ENCODE peak calls at places on chromosomes 13 and 19, in six cellular contexts. E is endothelial cell of umbilical vein, Z is body of pancreas, S is H1, N is gastrocnemius medialis, P is ovary. C is an unnamed sample.

GRCh38 chr13:29428310-29428991 is 167.0 kb downstream of the SLC7A1 start:
- DNase-seq in E (no peak), Z (no peak), S (peak), N (no peak), P (peak), C (no peak)

GRCh38 chr13:99636306-99636705 is 135.0 kb downstream of the TM9SF2 start:
- DNase-seq in E (no peak), Z (no peak), S (no peak), N (no peak), P (no peak), C (no peak)

GRCh38 chr13:83498486-83499190 is 383.6 kb downstream of the SLITRK1 start:
- DNase-seq in E (no peak), Z (no peak), S (no peak), N (no peak), P (no peak), C (no peak)

GRCh38 chr13:112747256-112747655 is 57.4 kb downstream of the ATP11A start:
- DNase-seq in E (peak), Z (no peak), S (no peak), N (no peak), P (no peak), C (no peak)

GRCh38 chr19:1001538-1002166 is 1.4 kb downstream of the GRIN3B start:
- DNase-seq in E (peak), Z (peak), S (peak), N (no peak), P (peak), C (peak)

GRCh38 chr19:49553451-49554271 is 25.9 kb downstream of the RCN3 start:
- DNase-seq in E (peak), Z (peak), S (no peak), N (no peak), P (no peak), C (no peak)

GRCh38 chr13:42539670-42540069 is 34.3 kb upstream of the TNFSF11 start:
- DNase-seq in E (peak), Z (no peak), S (no peak), N (no peak), P (no peak), C (no peak)

GRCh38 chr13:87671031-87671823 is at the start of gene SLITRK5:
- DNase-seq in E (peak), Z (peak), S (peak), N (peak), P (peak), C (no peak)

GRCh38 chr13:114143806-114144605 is 11.6 kb upstream of the RASA3 start:
- DNase-seq in E (no peak), Z (peak), S (peak), N (no peak), P (peak), C (no peak)

GRCh38 chr19:10587022-10587838 is at the start of gene AP1M2:
- DNase-seq in E (no peak), Z (peak), S (peak), N (no peak), P (no peak), C (no peak)

GRCh38 chr19:29662604-29663404 is 2.5 kb upstream of the PLEKHF1 start:
- DNase-seq in E (peak), Z (peak), S (no peak), N (peak), P (peak), C (peak)

GRCh38 chr13:71672527-71672926 is 194.5 kb downstream of the DACH1 start:
- DNase-seq in E (no peak), Z (no peak), S (no peak), N (no peak), P (no peak), C (no peak)

GRCh38 chr13:113656831-113657671 is 947 bp downstream of the ATP4B start:
- DNase-seq in E (no peak), Z (no peak), S (no peak), N (peak), P (peak), C (peak)

GRCh38 chr19:1668339-1669123 is 16.1 kb upstream of the TCF3 start:
- DNase-seq in E (no peak), Z (no peak), S (peak), N (no peak), P (no peak), C (no peak)

GRCh38 chr19:21256722-21257121 is 72.5 kb downstream of the ZNF708 start:
- DNase-seq in E (no peak), Z (no peak), S (no peak), N (no peak), P (no peak), C (no peak)

GRCh38 chr13:111401151-111401550 is 80.7 kb downstream of the TEX29 start:
- DNase-seq in E (no peak), Z (no peak), S (no peak), N (no peak), P (peak), C (no peak)

GRCh38 chr19:50873056-50873455 is at the start of gene KLK2:
- DNase-seq in E (no peak), Z (no peak), S (no peak), N (no peak), P (no peak), C (no peak)

GRCh38 chr13:27956576-27957300 is 12.4 kb downstream of the CDX2 start:
- DNase-seq in E (no peak), Z (no peak), S (no peak), N (no peak), P (no peak), C (no peak)

GRCh38 chr13:37065893-37066526 is 6.5 kb upstream of the SUPT20H start:
- DNase-seq in E (no peak), Z (no peak), S (no peak), N (no peak), P (no peak), C (no peak)

GRCh38 chr19:17616961-17617806 is 61.7 kb downstream of the COLGALT1 start:
- DNase-seq in E (no peak), Z (no peak), S (peak), N (no peak), P (no peak), C (no peak)

GRCh38 chr13:66210677-66211076 is 1019.5 kb downstream of the PCDH9 start:
- DNase-seq in E (peak), Z (no peak), S (no peak), N (no peak), P (no peak), C (no peak)

GRCh38 chr19:19655641-19656343 is 7.7 kb downstream of the ATP13A1 start:
- DNase-seq in E (no peak), Z (no peak), S (no peak), N (no peak), P (no peak), C (no peak)

GRCh38 chr13:111372651-111373425 is 52.4 kb downstream of the TEX29 start:
- DNase-seq in E (no peak), Z (no peak), S (peak), N (no peak), P (no peak), C (no peak)

GRCh38 chr13:113836917-113837553 is 26.8 kb downstream of the GAS6 start:
- DNase-seq in E (peak), Z (peak), S (no peak), N (peak), P (peak), C (peak)

GRCh38 chr13:107434347-107434746 is 781.0 kb downstream of the LIG4 start:
- DNase-seq in E (no peak), Z (no peak), S (no peak), N (no peak), P (no peak), C (no peak)

GRCh38 chr19:45451181-45451849 is 16.5 kb upstream of the FOSB start:
- DNase-seq in E (peak), Z (peak), S (no peak), N (no peak), P (peak), C (peak)

GRCh38 chr19:4730740-4731171 is 7.1 kb upstream of the DPP9 start:
- DNase-seq in E (peak), Z (no peak), S (peak), N (no peak), P (no peak), C (no peak)

GRCh38 chr13:43959291-43959690 is 79.6 kb downstream of the LACC1 start:
- DNase-seq in E (no peak), Z (no peak), S (no peak), N (no peak), P (no peak), C (no peak)

GRCh38 chr13:71252191-71252704 is 614.8 kb downstream of the DACH1 start:
- DNase-seq in E (peak), Z (no peak), S (no peak), N (no peak), P (no peak), C (no peak)

GRCh38 chr13:93535256-93535655 is 308.6 kb downstream of the GPC6 start:
- DNase-seq in E (no peak), Z (no peak), S (no peak), N (no peak), P (no peak), C (no peak)

GRCh38 chr13:67228909-67229308 is 1.2 kb downstream of the PCDH9 start:
- DNase-seq in E (peak), Z (no peak), S (no peak), N (no peak), P (no peak), C (no peak)

GRCh38 chr13:81116461-81117282 is 775.7 kb upstream of the SPRY2 start:
- DNase-seq in E (no peak), Z (no peak), S (no peak), N (peak), P (no peak), C (no peak)

GRCh38 chr19:38031423-38031770 is 124.4 kb downstream of the SIPA1L3 start:
- DNase-seq in E (peak), Z (no peak), S (no peak), N (no peak), P (no peak), C (no peak)

GRCh38 chr19:45952691-45953505 is 20.8 kb downstream of the NOVA2 start:
- DNase-seq in E (no peak), Z (peak), S (peak), N (no peak), P (peak), C (no peak)

GRCh38 chr13:79749985-79750551 is 269.1 kb downstream of the NDFIP2 start:
- DNase-seq in E (peak), Z (peak), S (no peak), N (peak), P (peak), C (peak)

GRCh38 chr13:35208587-35208986 is 266.5 kb downstream of the NBEA start:
- DNase-seq in E (no peak), Z (no peak), S (no peak), N (no peak), P (no peak), C (no peak)

GRCh38 chr13:40389081-40389641 is 277.3 kb downstream of the FOXO1 start:
- DNase-seq in E (no peak), Z (no peak), S (no peak), N (no peak), P (no peak), C (no peak)

GRCh38 chr13:101150998-101151397 is 265.3 kb downstream of the NALCN start:
- DNase-seq in E (peak), Z (no peak), S (no peak), N (no peak), P (no peak), C (no peak)

GRCh38 chr13:101140936-101141335 is 275.4 kb downstream of the NALCN start:
- DNase-seq in E (no peak), Z (no peak), S (no peak), N (no peak), P (no peak), C (no peak)

GRCh38 chr13:101144808-101145419 is 271.4 kb downstream of the NALCN start:
- DNase-seq in E (peak), Z (no peak), S (no peak), N (no peak), P (no peak), C (no peak)

GRCh38 chr13:101149735-101150380 is 266.4 kb downstream of the NALCN start:
- DNase-seq in E (peak), Z (no peak), S (no peak), N (no peak), P (no peak), C (no peak)

DNA sequence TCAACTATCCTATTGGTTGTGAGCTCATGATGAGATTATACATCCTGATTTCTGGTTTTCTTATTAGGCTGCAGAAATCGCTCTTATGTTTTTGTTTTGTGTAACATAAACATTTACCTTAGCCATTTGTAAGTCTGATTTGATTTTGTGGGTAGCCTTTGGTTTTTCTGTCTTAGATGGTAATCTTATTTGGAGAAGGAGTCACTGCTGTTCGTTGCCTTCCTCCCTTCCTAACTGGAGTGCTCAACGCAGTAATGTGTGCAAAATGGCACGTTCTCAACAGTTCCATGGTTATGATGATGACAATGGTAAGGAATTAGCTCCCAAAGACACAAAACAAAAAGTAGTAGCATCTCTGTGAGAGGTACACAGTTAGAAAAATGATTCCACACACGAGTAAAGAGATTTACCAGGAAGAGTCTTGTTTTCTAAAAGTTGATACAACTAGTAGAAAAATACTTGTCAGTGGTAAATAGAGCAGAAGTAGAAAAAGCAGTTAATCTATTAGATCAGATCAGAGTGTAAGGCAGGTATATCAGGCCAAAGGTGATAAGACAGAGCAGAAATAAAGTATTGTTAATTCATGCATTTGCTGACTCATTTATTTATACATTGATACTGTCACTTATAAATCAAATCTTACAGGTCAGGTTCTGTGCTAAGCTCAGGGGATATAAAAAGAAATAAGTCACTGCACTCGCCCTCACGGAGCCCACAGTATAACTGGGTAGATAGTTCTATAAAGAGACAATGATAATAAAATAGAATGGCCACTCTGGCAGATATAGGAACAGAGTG is 270.0 kb downstream of the NALCN start:
- DNase-seq in E (no peak), Z (no peak), S (no peak), N (no peak), P (no peak), C (no peak)
- H3K27ac ChIP-seq in E (no peak), Z (no peak), S (no peak), N (no peak), P (no peak), C (no peak)

DNA sequence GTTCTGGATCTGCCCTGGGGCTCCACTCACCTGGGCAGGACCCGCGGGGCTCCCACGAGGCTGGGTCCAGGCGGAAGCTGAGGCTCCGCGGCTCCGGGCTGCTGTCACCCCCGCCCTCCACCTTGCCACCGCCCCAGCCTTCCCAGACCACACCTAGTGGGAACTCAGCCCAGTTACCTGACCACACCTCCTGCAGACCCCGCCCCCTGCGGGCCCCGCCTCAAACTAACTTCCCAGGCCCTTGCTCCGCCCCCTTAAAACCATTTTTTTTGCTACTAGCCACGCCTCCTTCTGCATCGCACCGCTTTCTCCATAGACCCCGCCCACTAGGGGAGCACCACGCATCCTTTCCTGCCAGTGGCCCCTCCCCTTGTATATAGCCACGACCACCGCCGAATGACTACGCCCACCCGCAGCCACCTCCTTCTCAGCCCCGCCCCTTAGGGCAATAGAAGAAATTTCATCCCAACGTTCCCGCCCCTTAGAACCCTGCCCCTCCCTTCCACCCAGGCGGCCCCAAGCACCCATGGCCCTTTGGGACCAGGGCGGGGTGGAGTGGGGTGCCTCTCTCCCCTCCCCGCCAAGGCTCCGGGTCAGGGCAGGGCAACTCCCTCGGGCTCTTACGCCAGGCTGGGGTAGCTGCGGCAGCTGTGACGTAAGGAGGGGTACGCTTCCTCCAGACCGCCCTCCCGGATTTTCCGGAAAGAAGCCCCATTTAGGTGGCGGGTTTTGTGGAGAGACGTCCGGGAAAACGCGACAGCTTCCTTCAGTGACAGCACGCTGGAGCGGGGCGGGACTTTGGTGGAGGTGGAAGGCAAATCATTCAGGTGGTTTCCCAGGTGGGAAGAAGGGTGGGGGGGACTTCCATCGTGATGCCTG is at the start of gene SH2D3A:
- DNase-seq in E (peak), Z (peak), S (peak), N (no peak), P (no peak), C (peak)
- TF ChIP-seq POLR2A in E (no peak), Z (peak), S (no peak), N (no peak), P (no peak), C (no peak)

DNA sequence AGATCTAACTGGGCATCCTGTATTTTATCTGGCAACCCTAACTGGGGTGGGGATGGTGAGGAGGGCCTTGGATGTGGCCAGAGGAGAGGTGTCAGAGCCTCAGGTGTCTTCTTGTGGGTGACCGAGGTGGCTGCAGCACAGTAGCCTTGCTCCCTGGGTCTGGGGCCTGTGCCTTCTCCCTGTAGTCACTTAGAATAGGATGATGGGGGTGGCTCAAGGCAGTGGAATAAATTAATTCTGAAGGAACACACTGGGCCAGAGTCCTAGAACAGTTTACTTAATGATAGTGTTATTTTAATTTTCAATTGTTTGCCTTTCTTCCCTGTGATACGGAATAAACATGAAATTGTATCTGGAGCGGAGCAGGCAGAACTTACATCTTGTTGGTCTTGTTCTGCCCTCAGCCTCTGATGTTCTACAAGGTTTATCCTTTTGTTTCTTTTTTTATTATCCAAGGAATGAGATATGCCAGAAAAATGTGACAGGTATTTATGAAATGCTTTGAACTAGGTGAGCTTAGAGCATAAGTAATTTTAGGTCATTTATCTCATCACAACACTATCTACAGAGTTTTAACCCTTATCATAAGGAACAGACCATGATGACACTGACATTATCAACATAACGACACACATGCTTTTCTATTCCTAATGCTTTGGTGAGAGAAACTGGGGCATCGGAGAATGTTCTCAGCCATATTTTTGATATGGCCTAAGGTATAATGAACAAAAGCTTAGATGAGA is 51.4 kb downstream of the LRCH1 start:
- DNase-seq in E (no peak), Z (no peak), S (no peak), N (no peak), P (no peak), C (no peak)
- H3K27ac ChIP-seq in E (no peak), Z (peak), S (no peak), N (peak), P (no peak), C (peak)

DNA sequence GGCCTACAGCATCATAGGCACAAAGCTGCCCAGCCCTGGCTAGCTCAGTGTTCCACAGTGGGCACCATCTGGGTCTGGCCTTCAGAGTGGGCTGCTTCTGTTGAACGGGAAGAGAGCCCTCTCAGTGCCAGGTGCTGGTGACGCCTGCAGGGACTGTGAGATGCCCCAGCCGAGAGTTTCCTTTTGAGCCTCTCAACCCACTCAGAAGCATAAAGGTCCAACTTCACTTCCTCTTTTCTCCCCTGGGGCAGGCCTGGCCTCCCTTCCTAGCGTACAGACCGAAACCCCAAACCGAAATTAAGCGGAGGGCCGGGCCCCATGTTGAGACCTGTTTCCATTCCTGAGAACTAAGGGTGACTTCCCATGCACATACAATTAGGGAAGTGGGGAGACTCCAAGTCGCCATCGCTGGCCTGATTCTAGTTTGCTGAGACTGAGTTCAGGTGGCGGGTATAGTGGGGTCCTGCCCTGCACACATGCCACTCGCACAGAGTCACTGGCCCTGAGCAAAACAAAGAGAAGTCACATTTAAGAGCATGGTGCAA is 6.9 kb downstream of the RAB8A start:
- DNase-seq in E (no peak), Z (no peak), S (no peak), N (no peak), P (no peak), C (no peak)
- TF ChIP-seq POLR2A in E (no peak), Z (no peak), S (no peak), N (no peak), P (no peak), C (no peak)

GRCh38 chr19:14554382-14554812 is 17.5 kb downstream of the NDUFB7 start:
- DNase-seq in E (no peak), Z (no peak), S (peak), N (peak), P (no peak), C (no peak)

GRCh38 chr19:14553939-14554243 is 18.0 kb downstream of the NDUFB7 start:
- DNase-seq in E (no peak), Z (no peak), S (no peak), N (no peak), P (no peak), C (no peak)

GRCh38 chr19:14550201-14550754 is 20.9 kb downstream of the TECR start:
- DNase-seq in E (no peak), Z (peak), S (no peak), N (no peak), P (no peak), C (no peak)

GRCh38 chr19:14555918-14556661 is 15.8 kb downstream of the NDUFB7 start:
- DNase-seq in E (no peak), Z (no peak), S (no peak), N (no peak), P (no peak), C (no peak)

GRCh38 chr19:14553042-14553938 is 18.6 kb downstream of the NDUFB7 start:
- DNase-seq in E (no peak), Z (no peak), S (no peak), N (peak), P (no peak), C (no peak)
- H3K27ac ChIP-seq in E (no peak), Z (no peak), S (no peak), N (peak), P (no peak), C (no peak)

C was measured in uterus.